ENCODE peak calls at places on chromosomes 4 and X, in seven cellular contexts. K is omental fat pad; F is CD4-positive, alpha-beta T cell; J is GM10248; W is ovary; O is Calu3; Y is WERI-Rb-1. B is an unnamed sample.

GRCh38 chrX:698246-698645 is 67.7 kb downstream of the SHOX start:
- DNase-seq in K (no peak), F (no peak), J (no peak), W (no peak), O (no peak), Y (no peak), B (no peak)

GRCh38 chr4:124937993-124938392 is 225.5 kb upstream of the ANKRD50 start:
- DNase-seq in K (no peak), F (no peak), J (no peak), W (no peak), O (no peak), Y (no peak), B (no peak)

GRCh38 chr4:8095956-8096689 is 62.5 kb downstream of the ABLIM2 start:
- DNase-seq in K (no peak), F (no peak), J (no peak), W (no peak), O (no peak), Y (no peak), B (no peak)

GRCh38 chrX:17488036-17488435 is 113.0 kb downstream of the NHS start:
- DNase-seq in K (no peak), F (no peak), J (no peak), W (no peak), O (no peak), Y (no peak), B (no peak)

GRCh38 chrX:132958086-132958703 is at the start of gene HS6ST2:
- DNase-seq in K (no peak), F (no peak), J (no peak), W (peak; percentile 39), O (peak; percentile 59), Y (no peak), B (no peak)

GRCh38 chr4:29900336-29900735 is 819.8 kb upstream of the PCDH7 start:
- DNase-seq in K (no peak), F (no peak), J (no peak), W (no peak), O (no peak), Y (no peak), B (no peak)

GRCh38 chrX:150224676-150225075 is 138.4 kb upstream of the MAMLD1 start:
- DNase-seq in K (no peak), F (no peak), J (no peak), W (no peak), O (no peak), Y (no peak), B (no peak)

GRCh38 chr4:127249066-127249766 is 383.5 kb upstream of the INTU start:
- DNase-seq in K (no peak), F (no peak), J (no peak), W (no peak), O (no peak), Y (no peak), B (no peak)

GRCh38 chr4:1708581-1708980 is 3.5 kb downstream of the SLBP start:
- DNase-seq in K (no peak), F (no peak), J (no peak), W (no peak), O (no peak), Y (no peak), B (no peak)

GRCh38 chr4:55173580-55173979 is 48.2 kb upstream of the KDR start:
- DNase-seq in K (no peak), F (no peak), J (no peak), W (no peak), O (no peak), Y (no peak), B (no peak)

GRCh38 chr4:81215219-81215892 is at the start of gene PRKG2:
- DNase-seq in K (no peak), F (no peak), J (no peak), W (no peak), O (no peak), Y (peak; percentile 58), B (peak; percentile 80)

GRCh38 chrX:97109730-97110129 is 226.0 kb downstream of the RPA4 start:
- DNase-seq in K (no peak), F (no peak), J (no peak), W (no peak), O (no peak), Y (no peak), B (no peak)

GRCh38 chrX:38341442-38341841 is 11.0 kb upstream of the OTC start:
- DNase-seq in K (no peak), F (no peak), J (no peak), W (no peak), O (no peak), Y (no peak), B (no peak)

GRCh38 chrX:1274786-1275185 is 6.2 kb downstream of the CSF2RA start:
- DNase-seq in K (no peak), F (no peak), J (no peak), W (no peak), O (no peak), Y (no peak), B (no peak)

GRCh38 chr4:104860227-104861123 is 286.2 kb upstream of the TET2 start:
- DNase-seq in K (no peak), F (peak; percentile 1), J (peak; percentile 54), W (peak; percentile 16), O (peak; percentile 57), Y (peak; percentile 83), B (no peak)

GRCh38 chrX:15143050-15143824 is 126.6 kb downstream of the ASB9 start:
- DNase-seq in K (peak; percentile 34), F (peak; percentile 58), J (peak; percentile 32), W (peak; percentile 35), O (peak; percentile 56), Y (peak; percentile 39), B (no peak)

GRCh38 chr4:184983660-184984356 is 34.5 kb upstream of the HELT start:
- DNase-seq in K (no peak), F (peak; percentile 65), J (peak; percentile 81), W (peak; percentile 59), O (peak; percentile 48), Y (peak; percentile 100), B (no peak)

GRCh38 chr4:124873361-124874171 is 161.0 kb upstream of the ANKRD50 start:
- DNase-seq in K (no peak), F (no peak), J (no peak), W (no peak), O (no peak), Y (no peak), B (no peak)

GRCh38 chrX:113644426-113644825 is 803.8 kb upstream of the AMOT start:
- DNase-seq in K (no peak), F (no peak), J (no peak), W (no peak), O (no peak), Y (no peak), B (no peak)

GRCh38 chr4:26496207-26496783 is 6.0 kb upstream of the CCKAR start:
- DNase-seq in K (no peak), F (no peak), J (no peak), W (no peak), O (no peak), Y (no peak), B (no peak)
- TF ChIP-seq CTCF in K (no peak), F (no peak), J (no peak), W (no peak), O (no peak), Y (no peak), B (no peak)

DNA sequence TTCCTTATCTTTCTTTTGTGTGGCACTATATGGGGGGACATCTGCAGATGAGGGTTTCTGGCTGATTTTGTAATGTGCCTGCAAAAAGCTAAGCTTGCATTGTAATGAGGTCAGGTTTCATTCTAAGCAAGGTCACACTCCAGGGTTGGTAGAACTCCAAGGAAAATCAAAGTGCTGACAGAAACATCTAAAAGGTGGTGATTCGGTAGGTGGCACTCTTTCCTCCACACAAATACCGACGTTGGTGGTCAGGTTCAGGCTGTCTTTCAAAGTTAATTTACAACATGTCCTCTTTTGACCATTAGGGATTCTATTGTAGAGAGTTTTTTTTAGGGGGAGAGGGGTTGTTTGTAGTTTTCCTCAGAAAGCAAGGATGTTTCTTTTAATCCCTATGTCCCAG is 434.4 kb downstream of the PPARGC1A start:
- DNase-seq in K (no peak), F (no peak), J (no peak), W (no peak), O (peak; percentile 14), Y (peak; percentile 38), B (no peak)
- TF ChIP-seq CTCF in K (no peak), F (no peak), J (no peak), W (no peak), O (no peak), Y (peak; percentile 64), B (no peak)

DNA sequence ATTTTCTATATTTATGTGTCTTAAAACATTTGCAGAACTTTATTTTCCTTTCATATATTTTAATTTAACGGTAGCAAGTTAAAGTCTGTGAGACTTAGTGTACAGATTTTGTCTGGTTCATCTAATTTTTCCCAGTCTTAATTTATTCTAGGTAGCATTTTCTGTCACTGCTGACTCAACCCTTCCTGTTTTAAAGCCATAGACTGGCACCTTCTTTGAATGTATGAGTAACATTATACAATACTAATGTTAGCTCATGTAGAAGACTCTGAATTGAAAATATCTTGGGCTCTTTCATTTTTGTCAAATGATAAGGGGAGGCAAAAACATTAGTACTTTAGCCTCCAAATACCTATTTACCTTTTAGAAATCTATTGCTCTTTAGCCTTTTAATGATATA is 43.6 kb downstream of the BLTP1 start:
- DNase-seq in K (no peak), F (no peak), J (no peak), W (no peak), O (no peak), Y (no peak), B (no peak)
- TF ChIP-seq CTCF in K (no peak), F (no peak), J (no peak), W (no peak), O (no peak), Y (no peak), B (no peak)

DNA sequence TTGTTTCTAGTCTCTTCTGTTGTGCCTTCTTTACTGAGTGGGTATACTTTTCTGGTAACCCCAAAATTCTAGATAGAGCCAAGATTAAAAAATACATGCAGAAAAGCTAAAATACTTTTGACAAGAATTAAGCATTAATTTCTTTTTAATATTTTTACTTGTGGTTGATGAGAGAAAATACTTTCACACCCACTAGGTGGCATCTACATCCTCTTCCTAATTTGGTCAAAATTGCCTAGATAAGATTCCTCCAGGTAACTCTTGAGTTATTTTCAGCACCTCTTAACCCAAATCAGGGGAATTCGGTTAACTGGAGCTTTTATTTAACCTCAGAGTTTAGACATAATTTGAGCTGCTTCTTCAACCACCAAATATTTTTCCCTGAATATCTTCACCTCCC is 28.4 kb upstream of the COX7B2 start:
- DNase-seq in K (no peak), F (no peak), J (no peak), W (no peak), O (no peak), Y (no peak), B (no peak)
- TF ChIP-seq CTCF in K (no peak), F (no peak), J (no peak), W (no peak), O (no peak), Y (no peak), B (no peak)

GRCh38 chr4:34720563-34720962 is 1523.8 kb downstream of the ARAP2 start:
- DNase-seq in K (no peak), F (no peak), J (no peak), W (no peak), O (no peak), Y (no peak), B (no peak)
- TF ChIP-seq CTCF in K (no peak), F (no peak), J (peak; percentile 46), W (no peak), O (no peak), Y (peak; percentile 51), B (peak; percentile 9)

B was measured in suprapubic skin.